ENCODE peak calls at places on chromosomes 11 and 22, in four cellular contexts. O is HFF-Myc; I is CD4-positive, alpha-beta memory T cell; E is tibial nerve. R is an unnamed sample.

GRCh38 chr11:2739531-2740274 is 39.9 kb upstream of the KCNQ1OT1 start:
- DNase-seq in O (no peak), I (no peak), E (no peak), R (no peak)

GRCh38 chr11:116703421-116703820 is 69.4 kb downstream of the BUD13 start:
- DNase-seq in O (no peak), I (no peak), E (no peak), R (no peak)

GRCh38 chr11:121521145-121522042 is 68.6 kb upstream of the SORL1-AS1 start:
- DNase-seq in O (no peak), I (no peak), E (no peak), R (no peak)

GRCh38 chr11:90774727-90775572 is 552.1 kb upstream of the CHORDC1 start:
- DNase-seq in O (no peak), I (no peak), E (no peak), R (no peak)

GRCh38 chr22:29824677-29825076 is 13.4 kb downstream of the ASCC2 start:
- DNase-seq in O (no peak), I (no peak), E (peak), R (no peak)

GRCh38 chr11:126748097-126748756 is 252.3 kb downstream of the KIRREL3 start:
- DNase-seq in O (no peak), I (peak), E (no peak), R (no peak)

GRCh38 chr11:103948331-103948730 is 88.1 kb upstream of the DDI1 start:
- DNase-seq in O (no peak), I (no peak), E (no peak), R (no peak)

GRCh38 chr11:127252321-127252720 is 251.8 kb upstream of the KIRREL3 start:
- DNase-seq in O (no peak), I (no peak), E (no peak), R (no peak)

GRCh38 chr11:17207317-17208256 is at the start of gene PIK3C2A:
- DNase-seq in O (peak), I (peak), E (peak), R (no peak)

GRCh38 chr11:69209936-69210659 is 54.4 kb downstream of the SMIM38 start:
- DNase-seq in O (no peak), I (no peak), E (no peak), R (no peak)

GRCh38 chr11:58446294-58446693 is 4.3 kb upstream of the OR5B12 start:
- DNase-seq in O (no peak), I (no peak), E (no peak), R (no peak)

GRCh38 chr11:44609783-44610155 is 44.3 kb downstream of the CD82 start:
- DNase-seq in O (no peak), I (no peak), E (no peak), R (no peak)
- H3K4me3 ChIP-seq in O (no peak), I (no peak), E (no peak), R (no peak)

GRCh38 chr11:131370901-131371790 is 731 bp downstream of the NTM start:
- DNase-seq in O (no peak), I (no peak), E (no peak), R (no peak)
- H3K4me3 ChIP-seq in O (no peak), I (no peak), E (peak), R (no peak)

GRCh38 chr22:42343551-42344081 is 73.2 kb upstream of the TCF20 start:
- DNase-seq in O (no peak), I (peak), E (no peak), R (no peak)
- H3K4me3 ChIP-seq in O (no peak), I (no peak), E (no peak), R (no peak)

DNA sequence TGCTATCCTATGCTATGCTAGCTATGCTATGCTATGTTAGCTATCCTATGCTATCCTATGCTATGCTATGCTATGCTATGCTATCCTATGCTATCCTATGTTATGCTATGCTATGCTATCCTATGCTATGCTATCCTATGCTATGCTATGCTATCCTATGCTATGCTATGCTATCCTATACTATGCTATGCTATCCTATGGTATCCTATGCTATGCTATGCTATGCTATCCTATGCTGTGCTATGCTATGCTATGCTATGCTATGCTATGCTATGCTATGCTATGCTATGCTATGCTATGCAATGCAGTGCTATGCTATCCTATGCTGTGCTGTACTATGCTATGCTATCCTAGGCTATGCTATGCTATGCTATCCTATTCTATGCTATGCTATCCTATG is 8.6 kb upstream of the MS4A1 start:
- DNase-seq in O (no peak), I (no peak), E (no peak), R (no peak)
- H3K4me3 ChIP-seq in O (no peak), I (no peak), E (no peak), R (no peak)

GRCh38 chr11:105802390-105802789 is 192.5 kb downstream of the GRIA4 start:
- DNase-seq in O (no peak), I (no peak), E (no peak), R (no peak)
- H3K4me3 ChIP-seq in O (no peak), I (no peak), E (no peak), R (no peak)

GRCh38 chr11:118909619-118910308 is 16.0 kb downstream of the BCL9L start:
- DNase-seq in O (no peak), I (no peak), E (no peak), R (no peak)

GRCh38 chr11:118908264-118908663 is 17.5 kb downstream of the BCL9L start:
- DNase-seq in O (no peak), I (no peak), E (no peak), R (no peak)

GRCh38 chr11:118908931-118909618 is 16.7 kb downstream of the BCL9L start:
- DNase-seq in O (peak), I (no peak), E (peak), R (no peak)

GRCh38 chr11:118907051-118907748 is 18.5 kb downstream of the BCL9L start:
- DNase-seq in O (no peak), I (peak), E (peak), R (no peak)

GRCh38 chr11:118907749-118908106 is 18.0 kb downstream of the BCL9L start:
- DNase-seq in O (no peak), I (no peak), E (no peak), R (no peak)
- H3K4me3 ChIP-seq in O (peak), I (no peak), E (no peak), R (no peak)

DNA sequence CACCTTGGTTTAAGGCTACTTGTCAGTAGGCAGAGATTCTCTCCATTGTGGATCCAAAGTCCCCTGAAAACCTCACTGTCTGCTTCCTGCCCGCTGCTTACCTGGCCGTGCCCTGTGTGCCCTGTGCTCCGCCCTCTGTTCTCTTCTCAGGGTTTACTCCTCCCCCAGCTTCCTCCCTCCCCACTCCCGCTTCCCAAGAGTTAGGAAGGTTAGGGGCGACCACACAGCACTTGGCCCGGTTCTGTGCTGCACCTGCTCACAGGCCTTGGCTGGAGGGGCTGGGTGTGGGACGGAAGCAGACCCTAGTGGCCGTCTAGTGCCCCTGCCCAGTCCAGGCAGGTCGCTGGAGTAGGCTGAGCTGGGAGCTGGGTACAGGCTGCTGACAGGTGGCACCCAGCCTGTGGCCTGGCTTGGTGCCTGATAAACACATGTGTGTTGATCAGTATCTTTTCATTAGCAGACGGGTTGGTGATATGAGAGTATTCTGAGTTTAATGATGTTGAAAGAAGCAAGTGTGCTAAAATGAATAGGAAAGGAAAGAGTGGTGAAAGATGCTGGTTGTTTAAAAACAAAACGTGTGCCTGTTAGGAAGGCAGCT is 40.5 kb downstream of the GRAMD4 start:
- DNase-seq in O (no peak), I (peak), E (no peak), R (no peak)
- H3K4me3 ChIP-seq in O (no peak), I (no peak), E (no peak), R (no peak)

DNA sequence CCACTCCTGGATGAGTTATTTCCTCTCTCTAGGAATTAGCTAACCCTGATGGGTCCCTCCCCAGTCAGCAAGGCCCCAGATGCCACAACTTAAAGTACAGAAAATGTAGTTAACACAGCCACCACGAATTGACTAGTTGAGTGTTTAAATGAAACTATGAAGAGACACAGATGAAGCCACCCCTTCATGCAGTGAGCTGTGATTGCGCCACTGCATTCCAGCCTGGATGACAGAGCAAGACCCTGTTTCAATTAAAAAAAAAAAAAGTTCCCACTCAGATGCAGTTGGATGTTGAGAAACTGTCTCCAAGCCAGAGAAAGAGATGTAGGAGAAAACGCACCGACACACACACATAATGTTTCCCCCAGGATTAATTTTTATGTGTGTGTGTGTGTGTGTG is 53.3 kb downstream of the SCN3B start:
- DNase-seq in O (no peak), I (no peak), E (no peak), R (no peak)
- H3K4me3 ChIP-seq in O (no peak), I (no peak), E (no peak), R (no peak)

R was measured in epithelial cell of proximal tubule.